ENCODE peak calls at places on chromosomes 7 and 10, in six cellular contexts. I, W, X, E, V and F are unnamed samples.
A peak's percentile ranks its signal among the peaks of the same experiment; 100 is the strongest.

GRCh38 chr10:70596860-70597809 is 5.4 kb downstream of the PRF1 start:
- DNase-seq in E (no peak), I (no peak), W (peak; percentile 29), V (no peak), X (no peak), F (no peak)

GRCh38 chr7:94700926-94701554 is 45.1 kb upstream of the SGCE start:
- DNase-seq in E (no peak), V (no peak), W (no peak), I (no peak), X (no peak), F (no peak)

GRCh38 chr7:81081626-81082025 is 162.8 kb upstream of the SEMA3C start:
- DNase-seq in V (no peak), E (no peak), X (no peak), I (peak; percentile 51), W (no peak), F (no peak)

GRCh38 chr7:25849361-25850184 is 302.4 kb upstream of the NFE2L3 start:
- DNase-seq in V (no peak), E (no peak), I (peak; percentile 92), W (no peak), X (no peak), F (no peak)

GRCh38 chr7:133839129-133839528 is 288.0 kb upstream of the LRGUK start:
- DNase-seq in V (no peak), I (no peak), X (no peak), E (no peak), W (no peak), F (no peak)

GRCh38 chr7:126778101-126778500 is 474.6 kb downstream of the GRM8 start:
- DNase-seq in I (no peak), X (no peak), E (no peak), W (peak; percentile 83), V (no peak), F (no peak)

GRCh38 chr7:121302214-121302745 is 26.5 kb upstream of the WNT16 start:
- DNase-seq in X (no peak), V (no peak), I (no peak), W (no peak), E (no peak), F (no peak)

GRCh38 chr7:47611045-47611511 is 29.2 kb upstream of the TNS3 start:
- DNase-seq in I (no peak), E (no peak), X (no peak), W (peak; percentile 43), V (no peak), F (no peak)

GRCh38 chr7:24728121-24728500 is 29.2 kb downstream of the GSDME start:
- DNase-seq in V (no peak), I (no peak), X (no peak), W (no peak), E (no peak), F (no peak)

GRCh38 chr7:127487381-127487780 is 94.9 kb upstream of the ZNF800 start:
- DNase-seq in E (no peak), I (no peak), W (no peak), X (no peak), V (no peak), F (no peak)

GRCh38 chr7:133859191-133859590 is 267.9 kb upstream of the LRGUK start:
- DNase-seq in V (no peak), E (no peak), W (no peak), I (no peak), X (no peak), F (no peak)

GRCh38 chr10:73537709-73538108 is 41.9 kb upstream of the PPP3CB start:
- DNase-seq in V (no peak), E (no peak), X (no peak), I (no peak), W (no peak), F (no peak)

GRCh38 chr10:128463991-128464755 is 337.9 kb upstream of the MKI67 start:
- DNase-seq in W (no peak), E (no peak), V (no peak), I (peak; percentile 14), X (peak; percentile 77), F (peak; percentile 10)

GRCh38 chr7:43905954-43906326 is 456 bp downstream of the URGCP start:
- DNase-seq in X (peak; percentile 66), I (peak; percentile 45), E (peak; percentile 27), W (peak; percentile 45), V (peak; percentile 55), F (no peak)

GRCh38 chr7:151082151-151083070 is 882 bp downstream of the TMUB1 start:
- DNase-seq in V (no peak), W (no peak), I (no peak), E (no peak), X (no peak), F (no peak)

GRCh38 chr10:72096115-72097000 is 8.0 kb upstream of the SPOCK2 start:
- DNase-seq in I (peak; percentile 57), X (no peak), E (no peak), W (no peak), V (no peak), F (no peak)

GRCh38 chr7:120992272-120993010 is 3.9 kb downstream of the CPED1 start:
- DNase-seq in X (no peak), E (no peak), W (no peak), I (no peak), V (no peak), F (no peak)

GRCh38 chr7:35418716-35419425 is 165.0 kb upstream of the TBX20 start:
- DNase-seq in E (no peak), W (no peak), X (no peak), V (no peak), I (no peak), F (no peak)

GRCh38 chr10:91410638-91411367 is 659 bp downstream of the HECTD2 start:
- DNase-seq in V (peak; percentile 41), W (peak; percentile 27), I (peak; percentile 37), E (peak; percentile 6), X (no peak), F (no peak)

GRCh38 chr10:102504976-102505300 is 1.2 kb downstream of the SUFU start:
- DNase-seq in V (no peak), I (no peak), W (no peak), X (peak; percentile 49), E (no peak), F (no peak)

GRCh38 chr10:86413046-86413728 is 46.6 kb upstream of the GRID1 start:
- DNase-seq in X (no peak), W (no peak), E (no peak), V (no peak), I (peak; percentile 76), F (no peak)

GRCh38 chr10:49599546-49599945 is 10.6 kb upstream of the SLC18A3 start:
- DNase-seq in W (no peak), I (no peak), V (no peak), E (no peak), X (no peak), F (no peak)

GRCh38 chr10:122176232-122176865 is 94.7 kb upstream of the BTBD16 start:
- DNase-seq in W (no peak), X (no peak), I (peak; percentile 20), V (no peak), E (no peak), F (no peak)

GRCh38 chr10:93703066-93703465 is 674 bp upstream of the FRA10AC1 start:
- DNase-seq in I (peak; percentile 31), W (peak; percentile 23), V (no peak), X (no peak), E (no peak), F (no peak)

GRCh38 chr7:21071570-21071969 is 284.9 kb upstream of the SP8 start:
- DNase-seq in V (no peak), W (no peak), I (no peak), X (no peak), E (no peak), F (no peak)